ENCODE peak calls at places on chromosomes 11 and 22, in five cellular contexts. C is stimulated activated CD4-positive, alpha-beta T cell treated with anti-CD3 and anti-CD28 coated beads, Interleukin-12 subunit alpha, Interleukin-12 subunit beta, amount 100 ng/mL, for 48 hours; A is stimulated activated CD8-positive, alpha-beta memory T cell treated with anti-CD3 and anti-CD28 coated beads, Interleukin-7, amount 100 ng/mL, for 48 hours; H is RCC 7860; D is DMS153. U is an unnamed sample.

GRCh38 chr11:78535027-78535426 is 39.6 kb downstream of the NARS2 start:
- DNase-seq in D (no peak), C (no peak), A (no peak), H (no peak), U (no peak)

GRCh38 chr11:46603704-46604308 is 10.0 kb upstream of the AMBRA1 start:
- DNase-seq in H (no peak), C (no peak), A (no peak), D (no peak), U (no peak)

GRCh38 chr11:109849946-109850345 is 243.2 kb upstream of the ZC3H12C start:
- DNase-seq in A (no peak), C (no peak), D (no peak), H (no peak), U (no peak)

GRCh38 chr11:69442012-69442806 is 39.3 kb upstream of the LINC01488 start:
- DNase-seq in D (no peak), H (peak), A (no peak), C (no peak), U (no peak)

GRCh38 chr11:110251837-110252236 is 44.6 kb downstream of the RDX start:
- DNase-seq in A (no peak), H (peak), D (peak), C (no peak), U (no peak)

GRCh38 chr11:46918087-46918751 is at the start of gene LRP4:
- DNase-seq in A (no peak), H (no peak), C (no peak), D (no peak), U (no peak)

GRCh38 chr11:45371251-45371749 is 85.2 kb upstream of the SYT13 start:
- DNase-seq in D (peak), C (peak), A (peak), H (peak), U (no peak)

GRCh38 chr22:45552580-45553332 is 50.1 kb downstream of the FBLN1 start:
- DNase-seq in D (no peak), C (no peak), H (peak), A (no peak), U (no peak)

GRCh38 chr11:36391062-36391461 is 95.0 kb downstream of the PRR5L start:
- DNase-seq in H (no peak), C (no peak), D (no peak), A (no peak), U (no peak)

GRCh38 chr11:123450593-123450992 is 20.5 kb downstream of the GRAMD1B start:
- DNase-seq in C (no peak), A (no peak), H (no peak), D (no peak), U (no peak)

GRCh38 chr22:48353116-48353947 is 1474.3 kb downstream of the BRD1 start:
- DNase-seq in C (no peak), A (no peak), H (no peak), D (no peak), U (no peak)

GRCh38 chr11:130825621-130826020 is 90.7 kb downstream of the SNX19 start:
- DNase-seq in C (no peak), A (no peak), H (no peak), D (no peak), U (no peak)

GRCh38 chr11:108945341-108945740 is 280.5 kb downstream of the DDX10 start:
- DNase-seq in A (no peak), C (no peak), H (no peak), D (no peak), U (no peak)